ENCODE peak calls at places on chromosomes 13 and 19, in seven cellular contexts. C is HTR-8/SVneo; M is T-cell; B is NCI-H187; X is HT1080; Q is activated CD8-positive, alpha-beta memory T cell treated with anti-CD3 and anti-CD28 coated beads, Interleukin-2, amount 50 U/mL, for 4 hours; I is Caco-2. G is an unnamed sample.

GRCh38 chr13:31056650-31057275 is 104.9 kb downstream of the HSPH1 start:
- DNase-seq in C (no peak), M (no peak), B (no peak), X (no peak), Q (no peak), I (no peak), G (no peak)

GRCh38 chr13:77548594-77548993 is 13.1 kb downstream of the SCEL start:
- DNase-seq in C (no peak), M (no peak), B (no peak), X (no peak), Q (no peak), I (no peak), G (no peak)

GRCh38 chr13:23212621-23213020 is 31.8 kb downstream of the SGCG start:
- DNase-seq in C (no peak), M (no peak), B (no peak), X (no peak), Q (no peak), I (peak), G (peak)

GRCh38 chr19:38061294-38061693 is 154.3 kb downstream of the SIPA1L3 start:
- DNase-seq in C (peak), M (no peak), B (no peak), X (peak), Q (no peak), I (no peak), G (peak)

GRCh38 chr13:26961890-26962615 is 201.5 kb upstream of the GPR12 start:
- DNase-seq in C (no peak), M (no peak), B (no peak), X (no peak), Q (no peak), I (peak), G (no peak)

GRCh38 chr13:112688560-112689497 is 1.0 kb upstream of the ATP11A start:
- DNase-seq in C (no peak), M (no peak), B (peak), X (no peak), Q (peak), I (peak), G (no peak)

GRCh38 chr19:41735071-41735623 is 20.2 kb upstream of the CEACAM6 start:
- DNase-seq in C (no peak), M (no peak), B (no peak), X (no peak), Q (no peak), I (no peak), G (peak)

GRCh38 chr13:60727140-60727539 is 330.1 kb downstream of the TDRD3 start:
- DNase-seq in C (no peak), M (no peak), B (no peak), X (no peak), Q (no peak), I (no peak), G (no peak)

GRCh38 chr13:42685762-42686560 is 95.4 kb upstream of the FAM216B start:
- DNase-seq in C (no peak), M (no peak), B (no peak), X (no peak), Q (no peak), I (no peak), G (no peak)

GRCh38 chr19:11195169-11195568 is 2.2 kb downstream of the KANK2 start:
- DNase-seq in C (no peak), M (no peak), B (no peak), X (no peak), Q (no peak), I (no peak), G (no peak)

GRCh38 chr19:51810228-51810627 is 15.3 kb downstream of the FPR3 start:
- DNase-seq in C (no peak), M (no peak), B (no peak), X (peak), Q (no peak), I (peak), G (no peak)

GRCh38 chr13:112697756-112698655 is 8.2 kb downstream of the ATP11A start:
- DNase-seq in C (no peak), M (no peak), B (no peak), X (no peak), Q (no peak), I (peak), G (no peak)

GRCh38 chr19:10832659-10833296 is 3.2 kb downstream of the TMED1 start:
- DNase-seq in C (no peak), M (no peak), B (no peak), X (no peak), Q (no peak), I (no peak), G (no peak)

GRCh38 chr19:52198678-52199077 is 8.8 kb downstream of the PPP2R1A start:
- DNase-seq in C (no peak), M (no peak), B (no peak), X (no peak), Q (no peak), I (no peak), G (peak)

GRCh38 chr13:28387740-28388501 is 107.0 kb downstream of the FLT1 start:
- DNase-seq in C (no peak), M (no peak), B (no peak), X (no peak), Q (no peak), I (no peak), G (no peak)

GRCh38 chr13:26867451-26868067 is 107.0 kb upstream of the GPR12 start:
- DNase-seq in C (peak), M (no peak), B (no peak), X (peak), Q (no peak), I (no peak), G (peak)

GRCh38 chr13:41627425-41627824 is 170.1 kb downstream of the RGCC start:
- DNase-seq in C (no peak), M (no peak), B (no peak), X (no peak), Q (no peak), I (no peak), G (no peak)

GRCh38 chr19:51691122-51692064 is 1.7 kb upstream of the SPACA6 start:
- DNase-seq in C (no peak), M (no peak), B (no peak), X (no peak), Q (no peak), I (no peak), G (no peak)

GRCh38 chr13:20553309-20553708 is 13.6 kb upstream of the IFT88 start:
- DNase-seq in C (no peak), M (no peak), B (no peak), X (no peak), Q (no peak), I (no peak), G (no peak)

GRCh38 chr19:13121551-13122274 is 3.6 kb downstream of the NACC1 start:
- DNase-seq in C (no peak), M (no peak), B (no peak), X (no peak), Q (no peak), I (no peak), G (no peak)